ENCODE peak calls at places on chromosomes 1 and 21, in eight cellular contexts. R, Z, T, I, J, U, C and F are unnamed samples.

GRCh38 chr1:154943649-154944421 is 7.3 kb upstream of the PMVK start:
- DNase-seq in R (no peak), Z (peak; percentile 12), T (no peak), I (no peak), J (no peak), U (no peak), C (peak; percentile 48), F (no peak)

GRCh38 chr1:85311818-85312217 is 35.4 kb upstream of the BCL10 start:
- DNase-seq in R (no peak), Z (no peak), T (no peak), I (no peak), J (no peak), U (no peak), C (no peak), F (no peak)

GRCh38 chr1:61109910-61110309 is 27.5 kb downstream of the NFIA start:
- DNase-seq in R (no peak), Z (no peak), T (no peak), I (no peak), J (no peak), U (no peak), C (no peak), F (no peak)

GRCh38 chr1:168069384-168069783 is 67.3 kb downstream of the GPR161 start:
- DNase-seq in R (no peak), Z (no peak), T (no peak), I (no peak), J (no peak), U (no peak), C (no peak), F (no peak)

GRCh38 chr1:63982201-63982600 is 208.4 kb downstream of the ROR1 start:
- DNase-seq in R (no peak), Z (no peak), T (no peak), I (no peak), J (no peak), U (no peak), C (no peak), F (no peak)

GRCh38 chr21:34263629-34264028 is 100.2 kb upstream of the KCNE2 start:
- DNase-seq in R (no peak), Z (no peak), T (no peak), I (no peak), J (no peak), U (no peak), C (no peak), F (no peak)

GRCh38 chr1:8880068-8880676 is 1.7 kb upstream of the ENO1 start:
- DNase-seq in R (no peak), Z (peak; percentile 97), T (peak; percentile 85), I (peak; percentile 73), J (peak; percentile 37), U (peak; percentile 92), C (no peak), F (no peak)

GRCh38 chr1:22611530-22611947 is 24.9 kb upstream of the C1QA start:
- DNase-seq in R (no peak), Z (peak; percentile 56), T (peak; percentile 43), I (no peak), J (peak; percentile 35), U (peak; percentile 60), C (no peak), F (no peak)

GRCh38 chr1:153962088-153963029 is 978 bp downstream of the SLC39A1 start:
- DNase-seq in R (no peak), Z (peak; percentile 60), T (peak; percentile 70), I (peak; percentile 59), J (peak; percentile 60), U (no peak), C (no peak), F (no peak)

GRCh38 chr1:109532365-109533136 is 7.1 kb upstream of the GPR61 start:
- DNase-seq in R (peak; percentile 90), Z (peak; percentile 68), T (peak; percentile 37), I (peak; percentile 74), J (peak; percentile 85), U (peak; percentile 66), C (peak; percentile 93), F (peak; percentile 89)

GRCh38 chr1:199038188-199038587 is 399.3 kb downstream of the PTPRC start:
- DNase-seq in R (no peak), Z (no peak), T (no peak), I (no peak), J (no peak), U (no peak), C (no peak), F (no peak)

GRCh38 chr1:96075704-96076455 is 645.7 kb upstream of the PTBP2 start:
- DNase-seq in R (no peak), Z (no peak), T (peak; percentile 9), I (no peak), J (no peak), U (no peak), C (no peak), F (no peak)
- TF ChIP-seq CTCF in R (no peak), Z (no peak), T (no peak), I (no peak), J (no peak), U (no peak), C (no peak), F (no peak)

DNA sequence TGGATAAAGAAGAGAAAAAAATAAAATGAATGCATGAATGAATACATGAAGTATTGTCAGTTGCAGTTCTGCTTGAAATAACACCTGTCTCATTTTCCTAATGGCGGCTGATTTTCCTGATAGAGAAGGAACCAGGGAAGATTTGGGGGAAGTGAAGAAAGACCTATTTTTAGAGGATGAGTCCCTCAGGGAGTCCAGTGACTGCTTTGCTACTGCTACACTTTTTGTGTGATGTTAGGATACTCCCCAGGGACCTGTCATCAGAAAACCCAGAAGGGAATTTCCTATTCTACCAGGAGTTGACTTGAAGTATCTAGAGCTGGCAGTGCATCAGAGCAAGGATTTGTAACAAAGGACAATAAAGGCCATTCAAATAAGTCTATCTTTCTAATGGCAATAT is 114.8 kb downstream of the MAB21L3 start:
- DNase-seq in R (no peak), Z (no peak), T (peak; percentile 12), I (no peak), J (no peak), U (no peak), C (no peak), F (no peak)
- H3K27ac ChIP-seq in R (no peak overlapping the region), Z (no peak overlapping the region), T (no peak overlapping the region), I (no peak overlapping the region), J (no peak overlapping the region), U (no peak overlapping the region), C (no peak overlapping the region), F (no peak overlapping the region)

DNA sequence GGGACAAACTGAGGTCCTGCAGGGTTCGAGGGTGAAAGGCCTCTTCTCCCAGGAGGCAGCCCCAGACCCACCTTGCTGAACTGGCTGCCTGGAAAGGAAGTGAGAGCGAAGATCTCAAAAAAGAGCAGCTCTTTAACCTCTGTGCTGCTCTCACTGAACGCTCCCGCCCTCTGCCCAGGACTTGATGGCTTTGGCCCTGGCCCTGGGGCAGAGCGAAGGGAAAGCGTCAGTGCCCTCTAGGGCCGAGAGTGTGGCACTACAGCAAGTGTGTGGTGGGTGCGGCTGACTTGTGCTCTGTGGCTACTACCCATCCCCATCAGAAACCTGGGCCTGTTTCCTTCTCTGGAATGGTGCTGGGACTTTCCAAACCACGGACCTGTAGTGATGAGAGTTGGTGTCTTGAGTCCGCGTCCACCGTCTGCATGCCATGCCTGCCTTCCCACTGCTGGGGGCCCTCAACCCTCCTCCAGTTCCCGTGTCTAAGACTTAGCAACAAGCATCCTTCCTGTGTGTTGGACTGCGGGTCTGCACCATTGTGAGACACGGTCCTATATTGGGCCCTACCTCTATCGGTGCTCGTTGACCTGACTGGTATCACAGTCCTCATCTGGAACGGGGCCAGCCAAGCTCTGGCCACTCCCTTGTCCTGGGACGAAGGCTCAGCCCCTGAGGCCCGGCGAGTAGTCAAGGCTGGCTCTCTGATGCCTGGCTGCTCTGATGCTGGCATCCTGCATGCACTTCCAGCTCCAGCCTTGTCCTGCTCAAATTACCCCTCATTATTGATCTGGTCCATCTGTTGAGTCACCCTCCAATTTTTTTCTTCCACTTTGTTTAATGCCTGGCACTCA is 180.3 kb downstream of the DISC1 start:
- DNase-seq in R (no peak), Z (peak; percentile 8), T (peak; percentile 34), I (no peak), J (peak; percentile 35), U (peak; percentile 43), C (no peak), F (no peak)
- TF ChIP-seq CTCF in R (peak; percentile 53), Z (peak; percentile 44), T (peak; percentile 70), I (peak; percentile 48), J (peak; percentile 63), U (peak; percentile 72), C (peak; percentile 29), F (no peak)

GRCh38 chr1:167059729-167060107 is 30.5 kb downstream of the GPA33 start:
- DNase-seq in R (no peak), Z (no peak), T (peak; percentile 12), I (no peak), J (no peak), U (no peak), C (no peak), F (no peak)
- H3K27ac ChIP-seq in R (no peak overlapping the region), Z (no peak overlapping the region), T (no peak overlapping the region), I (no peak overlapping the region), J (no peak overlapping the region), U (no peak overlapping the region), C (no peak overlapping the region), F (no peak overlapping the region)

GRCh38 chr1:212295579-212295978 is 10.4 kb downstream of the PPP2R5A start:
- DNase-seq in R (no peak), Z (no peak), T (no peak), I (no peak), J (no peak), U (no peak), C (no peak), F (no peak)

GRCh38 chr1:212291505-212292134 is 6.4 kb downstream of the PPP2R5A start:
- DNase-seq in R (no peak), Z (peak; percentile 44), T (peak; percentile 50), I (peak; percentile 9), J (no peak), U (no peak), C (no peak), F (no peak)

GRCh38 chr1:212292250-212292924 is 7.2 kb downstream of the PPP2R5A start:
- DNase-seq in R (no peak), Z (no peak), T (no peak), I (no peak), J (no peak), U (no peak), C (no peak), F (no peak)

GRCh38 chr1:212294983-212295382 is 9.8 kb downstream of the PPP2R5A start:
- DNase-seq in R (no peak), Z (no peak), T (peak; percentile 9), I (no peak), J (no peak), U (no peak), C (no peak), F (no peak)

GRCh38 chr1:212293579-212293978 is 8.4 kb downstream of the PPP2R5A start:
- DNase-seq in R (no peak), Z (peak; percentile 38), T (no peak), I (no peak), J (no peak), U (no peak), C (no peak), F (no peak)
- TF ChIP-seq CTCF in R (no peak), Z (peak; percentile 40), T (peak; percentile 27), I (no peak), J (peak; percentile 27), U (peak; percentile 31), C (no peak), F (no peak)

DNA sequence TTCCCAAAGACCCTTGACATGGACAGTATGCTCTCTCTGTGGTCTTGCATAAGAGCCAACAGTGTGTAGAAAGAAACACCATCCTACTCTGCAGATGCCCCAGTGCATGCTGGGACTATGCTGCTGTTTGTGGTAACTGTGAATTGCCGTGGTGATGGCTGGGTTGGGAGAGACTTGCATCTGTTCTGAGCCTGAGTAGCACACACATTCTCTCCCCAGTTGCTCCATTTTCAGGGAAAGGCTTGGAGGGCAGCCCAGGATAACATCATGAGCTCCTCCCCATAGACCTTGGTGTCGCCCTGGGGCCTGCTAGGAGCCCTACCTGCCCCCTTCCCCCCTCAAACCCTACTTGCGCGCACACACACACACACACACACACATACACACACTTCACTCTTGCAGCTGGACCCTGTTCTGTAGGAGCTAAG is 120.9 kb upstream of the IPO9 start:
- DNase-seq in R (no peak), Z (peak; percentile 83), T (no peak), I (no peak), J (no peak), U (no peak), C (no peak), F (no peak)
- H3K27ac ChIP-seq in R (no peak overlapping the region), Z (no peak overlapping the region), T (no peak overlapping the region), I (no peak overlapping the region), J (no peak overlapping the region), U (no peak overlapping the region), C (no peak overlapping the region), F (peak overlapping the region; percentile 13)